ENCODE peak calls at places on chromosomes 6 and 20, in ten cellular contexts. H, X, V, K, G, Y, R, T, J and U are unnamed samples.

GRCh38 chr6:101851911-101852310 is 458.4 kb downstream of the GRIK2 start:
- DNase-seq in K (peak), X (no peak), V (no peak), R (no peak), T (no peak), H (no peak), J (no peak), Y (no peak), G (no peak), U (no peak)

GRCh38 chr20:62938105-62938888 is at the start of gene GID8:
- DNase-seq in H (peak), R (no peak), Y (no peak), K (peak), G (no peak), J (no peak), X (no peak), V (peak), T (peak), U (no peak)

GRCh38 chr6:15239606-15240364 is 6.1 kb upstream of the JARID2 start:
- DNase-seq in V (no peak), K (no peak), H (no peak), R (no peak), G (no peak), Y (no peak), T (no peak), J (no peak), X (no peak), U (no peak)

GRCh38 chr20:59006864-59007757 is at the start of gene CTSZ:
- DNase-seq in X (no peak), R (peak), H (no peak), G (peak), T (no peak), V (peak), Y (no peak), K (peak), J (no peak), U (no peak)

GRCh38 chr20:63739129-63740069 is at the start of gene SLC2A4RG:
- DNase-seq in V (peak), T (peak), Y (no peak), J (peak), R (peak), X (peak), K (peak), H (peak), G (peak), U (no peak)

GRCh38 chr6:135586844-135587243 is 89.3 kb upstream of the AHI1 start:
- DNase-seq in J (no peak), K (no peak), T (no peak), V (no peak), H (no peak), X (no peak), G (no peak), R (no peak), Y (no peak), U (no peak)

GRCh38 chr20:16498526-16499140 is 74.6 kb downstream of the KIF16B start:
- DNase-seq in G (no peak), R (no peak), V (no peak), K (peak), X (no peak), T (no peak), Y (no peak), J (no peak), H (no peak), U (no peak)

GRCh38 chr6:68468244-68468884 is 166.7 kb upstream of the ADGRB3 start:
- DNase-seq in G (no peak), K (no peak), T (no peak), R (no peak), H (no peak), J (no peak), Y (no peak), X (no peak), V (no peak), U (no peak)

GRCh38 chr20:57209413-57209812 is 57.0 kb downstream of the BMP7 start:
- DNase-seq in X (no peak), R (no peak), T (no peak), Y (no peak), G (no peak), H (no peak), K (no peak), J (no peak), V (no peak), U (no peak)

GRCh38 chr20:45338121-45339030 is 9.8 kb downstream of the SDC4 start:
- DNase-seq in T (no peak), R (no peak), V (no peak), K (peak), J (no peak), Y (no peak), G (no peak), H (no peak), X (no peak), U (no peak)

GRCh38 chr20:53723045-53723444 is 129.4 kb upstream of the ZNF217 start:
- DNase-seq in H (no peak), K (no peak), V (no peak), G (no peak), J (no peak), R (no peak), X (no peak), Y (no peak), T (no peak), U (no peak)